ENCODE peak calls at places on chromosomes 11 and 22, in six cellular contexts. H is neural progenitor cell, Q is fibroblast of lung, B is GM23338, T is K562, C is H9. A is an unnamed sample.

GRCh38 chr11:61150656-61151544 is 10.3 kb downstream of the VPS37C start:
- DNase-seq in B (peak), H (peak), C (no peak), T (no peak), Q (no peak), A (no peak)

GRCh38 chr11:3944198-3944597 is 88.7 kb downstream of the STIM1 start:
- DNase-seq in T (no peak), Q (no peak), C (no peak), H (no peak), B (no peak), A (peak)

GRCh38 chr11:122294041-122294440 is 178.0 kb upstream of the BLID start:
- DNase-seq in H (no peak), Q (no peak), B (no peak), C (no peak), T (no peak), A (no peak)

GRCh38 chr11:107665016-107665415 is 46.8 kb downstream of the SLN start:
- DNase-seq in C (no peak), T (no peak), H (no peak), Q (no peak), B (no peak), A (no peak)

GRCh38 chr11:833114-833791 is 501 bp downstream of the CD151 start:
- DNase-seq in C (no peak), T (peak), B (peak), Q (peak), H (peak), A (peak)

GRCh38 chr22:30884211-30885000 is 84.2 kb downstream of the MORC2 start:
- DNase-seq in B (no peak), C (no peak), H (no peak), T (no peak), Q (no peak), A (peak)

GRCh38 chr22:40024201-40025061 is 29.7 kb downstream of the FAM83F start:
- DNase-seq in Q (peak), H (peak), C (peak), B (peak), T (peak), A (peak)

GRCh38 chr22:23306438-23306921 is 126.2 kb downstream of the BCR start:
- DNase-seq in T (no peak), H (no peak), Q (peak), C (no peak), B (no peak), A (peak)

GRCh38 chr22:41976961-41977566 is 7.8 kb downstream of the SEPTIN3 start:
- DNase-seq in T (no peak), Q (no peak), C (no peak), B (peak), H (peak), A (peak)
- H2AFZ ChIP-seq in T (no peak), Q (no peak), C (no peak), B (peak), H (peak), A (no peak)

DNA sequence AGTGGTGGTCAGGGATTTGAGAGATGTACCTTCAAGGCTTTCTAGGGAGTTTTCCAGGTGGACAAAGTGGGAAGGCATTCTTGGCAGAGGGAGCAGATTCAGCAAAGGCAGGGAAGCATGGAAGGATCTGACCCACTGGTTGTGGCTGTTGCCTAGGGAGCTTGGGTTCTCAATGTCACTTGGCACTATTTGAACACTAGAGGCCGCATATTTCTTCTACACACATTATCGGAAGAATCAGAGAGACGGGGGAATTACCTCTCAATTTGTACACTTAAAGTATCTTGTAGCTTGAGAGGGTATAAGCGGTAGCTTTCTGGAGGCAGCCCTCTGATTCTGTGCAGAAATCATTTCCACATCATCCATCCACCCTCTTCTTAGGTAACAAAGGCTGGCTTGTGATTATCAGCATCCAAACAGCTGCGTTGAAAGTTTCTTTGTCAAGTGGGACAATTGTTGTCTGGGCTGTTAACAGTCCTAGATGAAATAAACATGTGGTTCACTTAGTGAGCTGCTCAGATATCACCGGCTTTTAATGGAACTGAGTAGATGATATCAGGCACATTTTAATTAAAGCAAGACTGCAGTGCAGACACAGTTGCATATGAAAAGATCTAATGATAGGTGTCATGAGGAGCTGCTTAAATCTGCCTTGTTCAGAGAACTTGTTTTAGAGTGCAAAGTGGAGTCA is 2.6 kb downstream of the NELL1 start:
- DNase-seq in C (no peak), H (peak), Q (no peak), T (peak), B (peak), A (peak)
- TF ChIP-seq CTCF in C (peak), H (peak), Q (peak), T (peak), B (peak), A (peak)

GRCh38 chr11:47398011-47398410 is 10.4 kb upstream of the SLC39A13 start:
- DNase-seq in B (no peak), C (peak), H (peak), Q (no peak), T (no peak), A (peak)
- H2AFZ ChIP-seq in B (peak), C (no peak), H (no peak), Q (no peak), T (peak), A (no peak)

DNA sequence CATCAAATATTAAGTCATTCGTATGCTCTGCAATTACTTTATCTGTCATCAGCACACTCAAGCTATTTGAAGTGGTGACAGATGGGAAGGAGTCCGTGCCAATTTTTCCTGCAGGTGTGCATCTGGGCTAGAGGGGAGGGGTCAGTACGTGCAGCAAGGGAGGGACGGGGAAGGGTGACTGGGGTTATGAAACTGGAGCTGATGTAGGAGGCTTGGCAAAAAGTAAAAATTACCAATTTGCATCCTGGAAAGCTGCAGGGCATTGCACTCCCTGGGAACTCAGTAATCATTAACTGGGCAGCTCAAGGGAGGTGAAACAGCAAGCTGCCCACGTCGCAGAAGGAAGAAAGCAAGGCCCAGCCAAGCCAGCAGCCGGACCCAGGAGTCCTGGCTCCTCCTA is 87.1 kb upstream of the TMEM45B start:
- DNase-seq in C (no peak), B (no peak), H (no peak), T (no peak), Q (no peak), A (no peak)
- TF ChIP-seq CTCF in C (no peak), B (no peak), H (no peak), T (no peak), Q (no peak), A (no peak)

GRCh38 chr11:115078461-115079438 is 400.4 kb downstream of the NXPE2 start:
- DNase-seq in H (no peak), Q (no peak), T (no peak), B (no peak), C (no peak), A (no peak)

GRCh38 chr11:115084191-115084590 is 405.9 kb downstream of the NXPE2 start:
- DNase-seq in T (no peak), Q (no peak), C (no peak), H (peak), B (no peak), A (no peak)

GRCh38 chr11:115080923-115081322 is 402.6 kb downstream of the NXPE2 start:
- DNase-seq in B (no peak), H (no peak), C (no peak), Q (no peak), T (no peak), A (no peak)

GRCh38 chr11:115083129-115083823 is 404.9 kb downstream of the NXPE2 start:
- DNase-seq in H (no peak), C (no peak), Q (no peak), T (no peak), B (no peak), A (no peak)

GRCh38 chr11:115081972-115082371 is 403.6 kb downstream of the NXPE2 start:
- DNase-seq in H (no peak), C (no peak), B (no peak), T (no peak), Q (no peak), A (no peak)
- H2AFZ ChIP-seq in H (no peak), C (no peak), B (no peak), T (no peak), Q (no peak), A (no peak)

DNA sequence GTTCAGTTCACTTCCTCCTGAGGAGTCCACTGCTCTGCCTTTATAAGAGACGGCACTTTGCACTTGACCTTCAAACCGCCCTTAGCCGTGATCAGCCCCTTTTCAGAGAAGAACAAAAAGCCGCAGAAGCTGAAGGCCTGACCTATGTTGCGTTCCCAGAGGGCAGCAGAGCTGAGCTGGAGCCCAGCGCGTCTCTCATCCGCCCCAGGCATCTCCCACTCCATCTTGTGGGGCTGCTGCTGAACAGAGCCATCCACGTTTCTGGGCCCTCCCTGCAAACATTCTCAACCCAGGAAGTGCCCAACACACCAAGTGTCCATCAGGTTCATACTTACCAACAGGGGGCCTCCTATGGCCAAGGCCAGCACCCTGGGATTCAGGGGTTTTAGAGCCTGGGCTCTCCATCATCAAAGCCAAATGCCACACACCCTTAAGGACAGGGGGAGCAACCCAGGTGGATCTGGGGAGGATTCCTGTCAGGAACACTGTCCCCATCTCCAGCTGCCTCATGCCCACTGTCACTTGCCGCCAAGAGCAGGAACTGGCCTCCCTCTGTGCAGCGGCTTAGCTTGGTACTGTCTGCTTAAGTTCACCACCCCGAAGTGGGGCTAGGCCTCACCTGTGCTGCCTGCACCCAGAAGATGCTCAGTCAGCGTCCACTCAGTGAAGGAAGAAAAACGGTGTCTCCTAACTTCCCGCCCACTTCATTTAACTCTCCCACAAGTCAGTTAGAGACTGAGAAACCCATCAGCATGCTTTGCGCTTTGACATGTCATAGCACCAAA is 16.0 kb upstream of the EFCAB6 start:
- DNase-seq in Q (no peak), B (no peak), C (peak), H (no peak), T (no peak), A (peak)
- TF ChIP-seq CTCF in Q (peak), B (no peak), C (no peak), H (no peak), T (no peak), A (peak)

GRCh38 chr22:45240137-45240809 is 421 bp downstream of the KIAA0930 start:
- DNase-seq in H (peak), T (peak), B (peak), C (no peak), Q (no peak), A (peak)
- H2AFZ ChIP-seq in H (no peak), T (peak), B (peak), C (no peak), Q (no peak), A (peak)